ENCODE peak calls at places on chromosome 14, in four cellular contexts. G is WTC11, Z is GM13976, X is HFFc6. N is an unnamed sample.
A peak's percentile ranks its signal among the peaks of the same experiment; 100 is the strongest.

GRCh38 chr14:91056361-91056760 is 4.1 kb downstream of the RPS6KA5 start:
- DNase-seq in G (no peak), Z (no peak), X (no peak), N (no peak)

GRCh38 chr14:76256545-76256944 is 104.8 kb downstream of the GPATCH2L start:
- DNase-seq in G (no peak), X (no peak), Z (no peak), N (no peak)

GRCh38 chr14:99210333-99210732 is 61.7 kb downstream of the BCL11B start:
- DNase-seq in Z (no peak), X (no peak), G (no peak), N (no peak)

GRCh38 chr14:70257526-70257925 is 68.8 kb upstream of the SLC8A3 start:
- DNase-seq in X (no peak), G (peak; percentile 75), Z (peak; percentile 45), N (peak; percentile 47)

GRCh38 chr14:103085106-103086091 is 1.4 kb downstream of the LBHD2 start:
- DNase-seq in Z (no peak), X (no peak), G (peak; percentile 74), N (no peak)

GRCh38 chr14:51093371-51094281 is 1.3 kb downstream of the TRIM9 start:
- DNase-seq in Z (peak; percentile 70), G (peak; percentile 66), X (no peak), N (peak; percentile 54)

GRCh38 chr14:65228436-65228835 is 126.1 kb upstream of the MAX start:
- DNase-seq in G (no peak), X (no peak), Z (peak; percentile 78), N (peak; percentile 74)

GRCh38 chr14:88901991-88902390 is 77.5 kb downstream of the TTC8 start:
- DNase-seq in X (no peak), Z (no peak), G (no peak), N (no peak)

GRCh38 chr14:27553820-27554219 is 956.0 kb upstream of the NOVA1 start:
- DNase-seq in Z (no peak), G (no peak), X (no peak), N (no peak)

GRCh38 chr14:64035143-64035542 is 182.3 kb downstream of the SYNE2 start:
- DNase-seq in G (no peak), Z (no peak), X (peak; percentile 28), N (no peak)

GRCh38 chr14:20620798-20621478 is 20.6 kb downstream of the OR6S1 start:
- DNase-seq in G (no peak), X (no peak), Z (no peak), N (no peak)

GRCh38 chr14:58882577-58883018 is 244.8 kb downstream of the DACT1 start:
- DNase-seq in G (no peak), Z (no peak), X (peak; percentile 33), N (no peak)

GRCh38 chr14:100878271-100879146 is 25.0 kb downstream of the RTL1 start:
- DNase-seq in X (no peak), G (no peak), Z (no peak), N (no peak)

GRCh38 chr14:69634871-69635270 is 23.5 kb downstream of the SUSD6 start:
- DNase-seq in Z (no peak), X (no peak), G (no peak), N (no peak)

GRCh38 chr14:88934231-88934898 is 109.9 kb downstream of the TTC8 start:
- DNase-seq in G (no peak), Z (no peak), X (peak; percentile 25), N (no peak)

GRCh38 chr14:101780887-101781239 is 19.4 kb downstream of the PPP2R5C start:
- DNase-seq in X (no peak), G (peak; percentile 59), Z (no peak), N (no peak)

GRCh38 chr14:20387577-20387976 is 25.7 kb downstream of the TEP1 start:
- DNase-seq in G (no peak), X (no peak), Z (peak; percentile 57), N (peak; percentile 63)

GRCh38 chr14:56173360-56173922 is 55.2 kb downstream of the PELI2 start:
- DNase-seq in Z (no peak), X (no peak), G (no peak), N (no peak)

GRCh38 chr14:50541159-50541567 is 8.8 kb upstream of the MAP4K5 start:
- DNase-seq in G (no peak), Z (no peak), X (no peak), N (no peak)

GRCh38 chr14:101176535-101177205 is 273.1 kb upstream of the RTL1 start:
- DNase-seq in X (no peak), Z (no peak), G (no peak), N (peak; percentile 4)

GRCh38 chr14:69318241-69318640 is 58.3 kb downstream of the GALNT16 start:
- DNase-seq in Z (no peak), G (peak; percentile 3), X (no peak), N (peak; percentile 19)

GRCh38 chr14:72793154-72793725 is 100.7 kb downstream of the DPF3 start:
- DNase-seq in G (no peak), X (no peak), Z (no peak), N (no peak)

GRCh38 chr14:58772814-58773620 is 135.3 kb downstream of the DACT1 start:
- DNase-seq in G (no peak), X (no peak), Z (no peak), N (no peak)

GRCh38 chr14:101878222-101879211 is 85.9 kb upstream of the DYNC1H1 start:
- DNase-seq in G (no peak), Z (no peak), X (no peak), N (no peak)

GRCh38 chr14:68137704-68138619 is 318.4 kb downstream of the RAD51B start:
- DNase-seq in Z (no peak), G (peak; percentile 70), X (peak; percentile 98), N (no peak)

GRCh38 chr14:105201156-105201927 is 20.2 kb upstream of the NUDT14 start:
- DNase-seq in Z (no peak), G (peak; percentile 35), X (no peak), N (no peak)
- TF ChIP-seq CTCF in Z (no peak), G (no peak), X (peak; percentile 25), N (no peak)

GRCh38 chr14:54815531-54815930 is 87.1 kb downstream of the GCH1 start:
- DNase-seq in Z (no peak), G (no peak), X (no peak), N (no peak)

GRCh38 chr14:54812661-54813060 is 90.0 kb downstream of the GCH1 start:
- DNase-seq in Z (no peak), G (no peak), X (no peak), N (no peak)

GRCh38 chr14:54813081-54813480 is 89.5 kb downstream of the GCH1 start:
- DNase-seq in Z (no peak), X (no peak), G (no peak), N (no peak)

GRCh38 chr14:54815016-54815415 is 87.6 kb downstream of the GCH1 start:
- DNase-seq in X (no peak), Z (no peak), G (no peak), N (no peak)

DNA sequence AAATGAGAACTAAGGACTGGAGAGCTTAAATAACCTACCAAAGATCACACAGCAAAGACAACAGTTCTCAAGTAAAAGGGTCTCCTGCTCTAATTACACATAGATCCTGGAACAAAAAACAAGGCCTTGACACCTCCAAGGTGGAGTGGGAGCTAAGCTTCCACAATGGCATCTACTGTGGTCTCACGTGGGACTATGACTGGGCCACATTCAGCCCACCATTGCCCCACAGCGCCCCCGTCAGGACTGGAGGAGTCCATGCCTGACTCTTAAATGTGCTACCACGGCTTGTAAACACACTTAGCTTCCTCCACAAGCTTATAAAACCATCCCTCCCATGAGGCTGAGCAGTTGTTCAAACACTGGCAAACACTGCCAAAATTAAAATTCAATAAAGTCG is 88.5 kb downstream of the GCH1 start:
- DNase-seq in X (no peak), G (peak; percentile 72), Z (no peak), N (no peak)
- TF ChIP-seq CTCF in X (peak; percentile 60), G (peak; percentile 61), Z (peak; percentile 6), N (no peak)

GRCh38 chr14:104113631-104114420 is 24.6 kb upstream of the KIF26A start:
- DNase-seq in Z (no peak), G (no peak), X (no peak), N (no peak)
- TF ChIP-seq CTCF in Z (no peak), G (no peak), X (no peak), N (no peak)

GRCh38 chr14:31745741-31746140 is 184.5 kb downstream of the NUBPL start:
- DNase-seq in Z (no peak), G (no peak), X (no peak), N (no peak)
- TF ChIP-seq CTCF in Z (no peak), G (no peak), X (peak; percentile 11), N (no peak)